ENCODE peak calls at places on chromosomes 1 and 21, in seven cellular contexts. One of them, this sample, is unnamed.

GRCh38 chr1:201461193-201461657 is 7.8 kb downstream of the PHLDA3 start:
- DNase-seq in hepatic stellate cell: peak; percentile 77
- DNase-seq in NCI-H2029: no peak
- DNase-seq in HT1080: peak; percentile 97
- DNase-seq in NAMALWA: no peak
- DNase-seq in lung: peak; percentile 75
- DNase-seq in SW 1271: peak; percentile 37
- DNase-seq in this sample: no peak

GRCh38 chr1:16017461-16018303 is at the start of gene HSPB7:
- DNase-seq in NCI-H2029: no peak
- DNase-seq in NAMALWA: peak; percentile 68
- DNase-seq in hepatic stellate cell: peak; percentile 96
- DNase-seq in SW 1271: no peak
- DNase-seq in HT1080: no peak
- DNase-seq in lung: peak; percentile 38
- DNase-seq in this sample: peak; percentile 95

GRCh38 chr1:117971777-117972176 is 42.2 kb downstream of the WDR3 start:
- DNase-seq in HT1080: no peak
- DNase-seq in SW 1271: no peak
- DNase-seq in hepatic stellate cell: no peak
- DNase-seq in NCI-H2029: no peak
- DNase-seq in NAMALWA: no peak
- DNase-seq in lung: no peak
- DNase-seq in this sample: no peak

GRCh38 chr1:185373813-185374524 is 56.9 kb upstream of the IVNS1ABP start:
- DNase-seq in lung: no peak
- DNase-seq in NCI-H2029: no peak
- DNase-seq in hepatic stellate cell: peak; percentile 31
- DNase-seq in HT1080: peak; percentile 95
- DNase-seq in NAMALWA: no peak
- DNase-seq in SW 1271: peak; percentile 25
- DNase-seq in this sample: no peak

GRCh38 chr1:229716064-229716463 is 90.0 kb downstream of the URB2 start:
- DNase-seq in hepatic stellate cell: no peak
- DNase-seq in lung: no peak
- DNase-seq in HT1080: no peak
- DNase-seq in SW 1271: no peak
- DNase-seq in NCI-H2029: no peak
- DNase-seq in NAMALWA: no peak
- DNase-seq in this sample: no peak

GRCh38 chr1:234721476-234722266 is 111.7 kb upstream of the IRF2BP2 start:
- DNase-seq in SW 1271: no peak
- DNase-seq in HT1080: no peak
- DNase-seq in hepatic stellate cell: peak; percentile 51
- DNase-seq in NAMALWA: no peak
- DNase-seq in NCI-H2029: no peak
- DNase-seq in lung: peak; percentile 57
- DNase-seq in this sample: peak; percentile 74

GRCh38 chr1:16253332-16253922 is 16.4 kb upstream of the CPLANE2 start:
- DNase-seq in hepatic stellate cell: no peak
- DNase-seq in lung: no peak
- DNase-seq in NCI-H2029: no peak
- DNase-seq in NAMALWA: no peak
- DNase-seq in HT1080: no peak
- DNase-seq in SW 1271: no peak
- DNase-seq in this sample: no peak

GRCh38 chr1:234956821-234957329 is 171.8 kb downstream of the TOMM20 start:
- DNase-seq in hepatic stellate cell: no peak
- DNase-seq in NAMALWA: no peak
- DNase-seq in NCI-H2029: no peak
- DNase-seq in HT1080: no peak
- DNase-seq in lung: no peak
- DNase-seq in SW 1271: no peak
- DNase-seq in this sample: peak; percentile 62

GRCh38 chr1:115545096-115545720 is 96.6 kb upstream of the VANGL1 start:
- DNase-seq in hepatic stellate cell: no peak
- DNase-seq in SW 1271: no peak
- DNase-seq in NCI-H2029: no peak
- DNase-seq in HT1080: no peak
- DNase-seq in NAMALWA: no peak
- DNase-seq in lung: no peak
- DNase-seq in this sample: no peak

GRCh38 chr1:29179641-29180184 is 2.0 kb downstream of the SRSF4 start:
- DNase-seq in NCI-H2029: no peak
- DNase-seq in lung: no peak
- DNase-seq in SW 1271: no peak
- DNase-seq in hepatic stellate cell: no peak
- DNase-seq in NAMALWA: peak; percentile 23
- DNase-seq in HT1080: no peak
- DNase-seq in this sample: no peak

GRCh38 chr1:21704055-21704660 is 35.0 kb upstream of the RAP1GAP start:
- DNase-seq in lung: no peak
- DNase-seq in NCI-H2029: no peak
- DNase-seq in NAMALWA: no peak
- DNase-seq in hepatic stellate cell: no peak
- DNase-seq in HT1080: no peak
- DNase-seq in SW 1271: no peak
- DNase-seq in this sample: no peak

GRCh38 chr1:80155371-80155770 is 1148.8 kb upstream of the ADGRL4 start:
- DNase-seq in NAMALWA: peak; percentile 17
- DNase-seq in lung: no peak
- DNase-seq in hepatic stellate cell: no peak
- DNase-seq in NCI-H2029: no peak
- DNase-seq in SW 1271: no peak
- DNase-seq in HT1080: no peak
- DNase-seq in this sample: no peak

GRCh38 chr21:44972821-44973220 is 33.0 kb downstream of the SLX9 start:
- DNase-seq in lung: no peak
- DNase-seq in NCI-H2029: no peak
- DNase-seq in HT1080: peak; percentile 36
- DNase-seq in SW 1271: no peak
- DNase-seq in NAMALWA: no peak
- DNase-seq in hepatic stellate cell: no peak
- DNase-seq in this sample: no peak

GRCh38 chr1:3060601-3061551 is 8.1 kb upstream of the PRDM16 start:
- DNase-seq in NCI-H2029: no peak
- DNase-seq in lung: no peak
- DNase-seq in NAMALWA: no peak
- DNase-seq in HT1080: no peak
- DNase-seq in SW 1271: no peak
- DNase-seq in hepatic stellate cell: peak; percentile 75
- DNase-seq in this sample: no peak

GRCh38 chr1:109814993-109815786 is 51.5 kb upstream of the EPS8L3 start:
- DNase-seq in NAMALWA: no peak
- DNase-seq in HT1080: no peak
- DNase-seq in NCI-H2029: no peak
- DNase-seq in hepatic stellate cell: no peak
- DNase-seq in SW 1271: no peak
- DNase-seq in lung: no peak
- DNase-seq in this sample: no peak

GRCh38 chr1:169348356-169349036 is 19.1 kb downstream of the NME7 start:
- DNase-seq in hepatic stellate cell: peak; percentile 7
- DNase-seq in HT1080: peak; percentile 36
- DNase-seq in NAMALWA: peak; percentile 79
- DNase-seq in NCI-H2029: peak; percentile 14
- DNase-seq in lung: no peak
- DNase-seq in SW 1271: no peak
- DNase-seq in this sample: no peak

GRCh38 chr1:119686661-119687060 is 25.1 kb upstream of the PHGDH start:
- DNase-seq in lung: no peak
- DNase-seq in NCI-H2029: no peak
- DNase-seq in hepatic stellate cell: no peak
- DNase-seq in SW 1271: no peak
- DNase-seq in HT1080: no peak
- DNase-seq in NAMALWA: no peak
- DNase-seq in this sample: no peak

GRCh38 chr21:16294128-16294527 is 564.3 kb downstream of the USP25 start:
- DNase-seq in NAMALWA: no peak
- DNase-seq in HT1080: no peak
- DNase-seq in SW 1271: no peak
- DNase-seq in hepatic stellate cell: no peak
- DNase-seq in NCI-H2029: no peak
- DNase-seq in lung: no peak
- DNase-seq in this sample: no peak

GRCh38 chr1:77953907-77954306 is 25.0 kb downstream of the FUBP1 start:
- DNase-seq in NAMALWA: no peak
- DNase-seq in hepatic stellate cell: no peak
- DNase-seq in SW 1271: no peak
- DNase-seq in NCI-H2029: no peak
- DNase-seq in lung: no peak
- DNase-seq in HT1080: no peak
- DNase-seq in this sample: no peak

GRCh38 chr1:201670517-201670916 is 131.6 kb downstream of the NAV1 start:
- DNase-seq in HT1080: no peak
- DNase-seq in hepatic stellate cell: no peak
- DNase-seq in SW 1271: no peak
- DNase-seq in lung: no peak
- DNase-seq in NAMALWA: no peak
- DNase-seq in NCI-H2029: no peak
- DNase-seq in this sample: no peak

GRCh38 chr1:170200665-170201397 is 55.1 kb downstream of the NTMT2 start:
- DNase-seq in SW 1271: no peak
- DNase-seq in HT1080: no peak
- DNase-seq in hepatic stellate cell: no peak
- DNase-seq in lung: no peak
- DNase-seq in NCI-H2029: no peak
- DNase-seq in NAMALWA: no peak
- DNase-seq in this sample: no peak

GRCh38 chr1:201459775-201460174 is 9.2 kb downstream of the PHLDA3 start:
- DNase-seq in HT1080: peak; percentile 36
- DNase-seq in NCI-H2029: no peak
- DNase-seq in NAMALWA: no peak
- DNase-seq in SW 1271: no peak
- DNase-seq in lung: no peak
- DNase-seq in hepatic stellate cell: no peak
- DNase-seq in this sample: no peak

GRCh38 chr1:217048104-217048707 is 325.0 kb upstream of the ESRRG start:
- DNase-seq in HT1080: no peak
- DNase-seq in NAMALWA: peak; percentile 42
- DNase-seq in lung: no peak
- DNase-seq in SW 1271: no peak
- DNase-seq in NCI-H2029: no peak
- DNase-seq in hepatic stellate cell: no peak
- DNase-seq in this sample: no peak

GRCh38 chr1:61120307-61120840 is 38.0 kb downstream of the NFIA start:
- DNase-seq in HT1080: no peak
- DNase-seq in hepatic stellate cell: no peak
- DNase-seq in NAMALWA: no peak
- DNase-seq in lung: no peak
- DNase-seq in NCI-H2029: no peak
- DNase-seq in SW 1271: no peak
- DNase-seq in this sample: no peak

GRCh38 chr21:17498586-17498985 is 14.3 kb upstream of the CXADR start:
- DNase-seq in NCI-H2029: peak; percentile 7
- DNase-seq in lung: no peak
- DNase-seq in HT1080: no peak
- DNase-seq in NAMALWA: no peak
- DNase-seq in hepatic stellate cell: no peak
- DNase-seq in SW 1271: no peak
- DNase-seq in this sample: no peak

GRCh38 chr1:84847253-84848247 is 45.5 kb downstream of the LPAR3 start:
- DNase-seq in lung: peak; percentile 86
- DNase-seq in hepatic stellate cell: peak; percentile 83
- DNase-seq in NCI-H2029: peak; percentile 98
- DNase-seq in HT1080: peak; percentile 99
- DNase-seq in SW 1271: peak; percentile 5
- DNase-seq in NAMALWA: no peak
- DNase-seq in this sample: peak; percentile 49

GRCh38 chr21:41827951-41828883 is 50.9 kb downstream of the PRDM15 start:
- DNase-seq in lung: no peak
- DNase-seq in NCI-H2029: peak; percentile 91
- DNase-seq in hepatic stellate cell: no peak
- DNase-seq in HT1080: no peak
- DNase-seq in NAMALWA: peak; percentile 33
- DNase-seq in SW 1271: no peak
- DNase-seq in this sample: no peak

GRCh38 chr1:220045356-220046051 is 801 bp downstream of the EPRS1 start:
- DNase-seq in hepatic stellate cell: peak; percentile 17
- DNase-seq in HT1080: peak; percentile 7
- DNase-seq in SW 1271: no peak
- DNase-seq in NAMALWA: peak; percentile 59
- DNase-seq in NCI-H2029: no peak
- DNase-seq in lung: no peak
- DNase-seq in this sample: no peak

GRCh38 chr1:194420706-194421105 is 1234.3 kb upstream of the B3GALT2 start:
- DNase-seq in HT1080: no peak
- DNase-seq in NAMALWA: no peak
- DNase-seq in NCI-H2029: no peak
- DNase-seq in SW 1271: no peak
- DNase-seq in lung: no peak
- DNase-seq in hepatic stellate cell: no peak
- DNase-seq in this sample: no peak

GRCh38 chr1:236120725-236121153 is 21.6 kb upstream of the GPR137B start:
- DNase-seq in lung: no peak
- DNase-seq in NAMALWA: no peak
- DNase-seq in NCI-H2029: no peak
- DNase-seq in SW 1271: no peak
- DNase-seq in hepatic stellate cell: no peak
- DNase-seq in HT1080: no peak
- DNase-seq in this sample: no peak

This sample was measured in ovary.